ENCODE peak calls at places on chromosomes 16 and 17, in four cellular contexts. A is K562, Y is WTC11, W is HepG2. X is an unnamed sample.

GRCh38 chr17:80097307-80097630 is 4.1 kb upstream of the GAA start:
- DNase-seq in A (no peak), Y (no peak), W (no peak), X (no peak)

GRCh38 chr17:45052052-45052772 is 780 bp upstream of the DCAKD start:
- DNase-seq in W (peak; percentile 18), Y (peak; percentile 55), A (peak; percentile 76), X (no peak)

GRCh38 chr16:55297910-55298175 is 26.2 kb upstream of the IRX6 start:
- DNase-seq in W (no peak), Y (no peak), A (no peak), X (no peak)

GRCh38 chr16:2799205-2799851 is 1.1 kb downstream of the PRSS41 start:
- DNase-seq in A (no peak), W (no peak), Y (no peak), X (no peak)

GRCh38 chr17:22671110-22671509 is 978.8 kb downstream of the KCNJ18 start:
- DNase-seq in Y (no peak), A (no peak), W (no peak), X (no peak)

GRCh38 chr17:38568845-38569510 is 36.8 kb downstream of the SRCIN1 start:
- DNase-seq in Y (no peak), W (no peak), A (no peak), X (no peak)

GRCh38 chr16:66427036-66427446 is at the start of gene BEAN1:
- DNase-seq in W (no peak), A (peak; percentile 78), Y (peak; percentile 49), X (peak; percentile 67)

GRCh38 chr17:73003487-73003886 is 89.0 kb downstream of the SLC39A11 start:
- DNase-seq in W (peak; percentile 41), A (no peak), Y (no peak), X (no peak)

GRCh38 chr17:3636908-3637373 is 381 bp downstream of the CTNS start:
- DNase-seq in A (no peak), W (no peak), Y (peak; percentile 17), X (peak; percentile 26)

GRCh38 chr16:21608647-21609328 is 9.4 kb downstream of the METTL9 start:
- DNase-seq in W (no peak), Y (no peak), A (no peak), X (no peak)

DNA sequence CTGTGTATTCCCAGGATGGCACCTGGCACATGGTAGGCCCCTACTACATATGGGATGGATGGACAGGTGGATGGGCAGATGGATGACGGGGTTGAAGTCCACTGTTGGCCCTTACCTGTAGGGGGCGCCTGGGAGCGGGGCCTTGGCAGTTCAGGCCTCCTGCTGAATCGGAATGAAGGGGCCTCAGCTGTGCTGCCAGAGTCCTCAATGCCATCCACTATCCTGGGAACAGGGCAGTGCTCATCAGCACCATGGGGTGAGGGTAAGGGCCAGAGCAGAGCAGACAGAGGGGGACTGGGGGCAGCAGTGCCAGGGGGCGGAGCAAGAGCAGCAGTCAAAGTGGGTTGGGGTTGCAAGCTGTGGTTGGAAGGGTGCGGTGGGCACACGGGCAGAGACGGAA is 8.3 kb upstream of the RAB5C start:
- DNase-seq in Y (peak; percentile 87), W (peak; percentile 49), A (peak; percentile 76), X (peak; percentile 71)
- TF ChIP-seq ELF4 in Y (no peak), W (no peak), A (no peak), X (no peak)

GRCh38 chr17:1959871-1960569 is 65.1 kb downstream of the RTN4RL1 start:
- DNase-seq in Y (no peak), W (no peak), A (no peak), X (no peak)
- TF ChIP-seq ELF4 in Y (no peak), W (no peak), A (no peak), X (no peak)

GRCh38 chr17:1438593-1439083 is 17.4 kb downstream of the CRK start:
- DNase-seq in A (no peak), Y (no peak), W (no peak), X (no peak)
- TF ChIP-seq ELF4 in A (no peak), Y (no peak), W (no peak), X (no peak)

GRCh38 chr17:58304735-58305486 is 23.7 kb downstream of the TSPOAP1 start:
- DNase-seq in Y (no peak), A (no peak), W (no peak), X (no peak)

GRCh38 chr17:58305626-58306025 is 23.0 kb downstream of the TSPOAP1 start:
- DNase-seq in Y (no peak), A (no peak), W (no peak), X (no peak)

GRCh38 chr17:58302171-58302918 is 21.6 kb upstream of the MPO start:
- DNase-seq in Y (no peak), W (no peak), A (no peak), X (no peak)

GRCh38 chr17:58302919-58303551 is 22.3 kb upstream of the MPO start:
- DNase-seq in A (no peak), W (no peak), Y (no peak), X (no peak)

GRCh38 chr17:58303981-58304734 is 23.4 kb upstream of the MPO start:
- DNase-seq in A (peak; percentile 88), Y (peak; percentile 74), W (peak; percentile 52), X (peak; percentile 92)
- TF ChIP-seq ELF4 in A (no peak), Y (no peak), W (no peak), X (no peak)

DNA sequence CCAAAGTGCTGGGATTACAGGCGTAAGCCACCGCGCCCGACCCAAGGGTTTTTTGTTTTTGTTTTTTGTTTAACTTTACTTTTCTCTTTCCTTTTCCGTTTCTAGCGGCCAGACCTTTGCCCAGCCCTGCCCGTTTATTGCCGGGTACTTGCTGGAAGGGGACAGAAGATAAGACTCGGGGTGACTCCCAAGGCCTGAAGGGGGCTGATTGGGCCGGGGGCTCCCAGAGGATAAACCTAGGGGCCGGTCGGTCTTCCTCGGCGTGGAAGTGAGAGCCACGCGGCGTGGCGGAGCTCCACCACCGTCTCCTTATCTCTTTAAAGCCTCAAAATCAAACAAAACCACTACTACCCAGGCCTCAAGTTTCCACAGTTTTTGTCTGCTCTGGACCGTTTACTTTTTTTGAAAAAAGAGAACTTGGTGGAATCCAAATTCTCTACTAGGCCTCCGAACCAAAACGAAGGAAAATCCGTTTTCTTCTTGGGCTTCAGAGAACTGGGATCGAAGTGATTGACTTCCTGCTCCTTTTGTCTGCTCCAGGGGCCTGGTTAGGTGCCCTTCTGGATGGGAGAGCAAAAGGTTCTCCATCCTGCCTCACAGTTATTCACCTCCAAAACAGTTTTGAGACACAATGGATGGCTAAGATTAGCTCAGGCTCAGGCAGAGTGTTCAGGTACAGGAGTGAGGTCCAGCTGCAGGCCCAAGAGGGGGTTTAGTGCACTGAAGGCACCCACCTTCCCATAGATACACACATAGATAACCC is 8.5 kb upstream of the HOXB9 start:
- DNase-seq in A (no peak), W (no peak), Y (no peak), X (no peak)
- TF ChIP-seq ELF4 in A (no peak), W (no peak), Y (no peak), X (no peak)

GRCh38 chr16:78896280-78896679 is 704.3 kb downstream of the MAF start:
- DNase-seq in W (no peak), A (no peak), Y (no peak), X (no peak)
- TF ChIP-seq ELF4 in W (no peak), A (no peak), Y (no peak), X (no peak)